ENCODE peak calls at places on chromosome 14, in six cellular contexts. E is DMS53; X is A549; Y is effector CD4-positive, alpha-beta T cell; U is NCI-H2081; J is ascending aorta. W is an unnamed sample.

GRCh38 chr14:99881011-99881410 is 87.8 kb downstream of the EML1 start:
- DNase-seq in U (no peak), J (no peak), X (no peak), E (no peak), Y (no peak), W (no peak)

GRCh38 chr14:60637490-60638452 is 11.5 kb downstream of the SIX1 start:
- DNase-seq in J (no peak), U (no peak), Y (no peak), X (no peak), E (peak; percentile 35), W (peak; percentile 35)

GRCh38 chr14:103714063-103714724 is 1.1 kb downstream of the XRCC3 start:
- DNase-seq in X (no peak), J (no peak), E (no peak), U (no peak), Y (no peak), W (no peak)

GRCh38 chr14:23129759-23130316 is 10.8 kb upstream of the CEBPE start:
- DNase-seq in J (no peak), X (no peak), E (no peak), Y (no peak), U (no peak), W (no peak)

GRCh38 chr14:23177181-23177580 is 6.3 kb downstream of the SLC7A8 start:
- DNase-seq in J (no peak), U (no peak), X (peak; percentile 12), E (peak; percentile 40), Y (no peak), W (no peak)

GRCh38 chr14:77302926-77303325 is 17.8 kb downstream of the POMT2 start:
- DNase-seq in Y (no peak), U (no peak), J (no peak), E (peak; percentile 96), X (peak; percentile 87), W (no peak)

GRCh38 chr14:95652171-95652570 is 34.1 kb upstream of the TCL1B start:
- DNase-seq in J (no peak), U (no peak), X (no peak), Y (no peak), E (no peak), W (no peak)

GRCh38 chr14:96559571-96559970 is 57.4 kb downstream of the PAPOLA start:
- DNase-seq in U (no peak), Y (no peak), J (no peak), X (no peak), E (no peak), W (peak; percentile 68)

GRCh38 chr14:37197421-37198272 is at the start of gene MIPOL1:
- DNase-seq in E (peak; percentile 88), X (peak; percentile 89), J (peak; percentile 18), Y (no peak), U (peak; percentile 93), W (peak; percentile 60)

GRCh38 chr14:82667501-82667900 is 1133.8 kb upstream of the SEL1L start:
- DNase-seq in Y (no peak), U (no peak), E (no peak), J (no peak), X (no peak), W (no peak)

GRCh38 chr14:89792489-89793366 is 161.8 kb downstream of the EFCAB11 start:
- DNase-seq in Y (no peak), X (no peak), E (no peak), U (no peak), J (no peak), W (no peak)

GRCh38 chr14:88545256-88545655 is 9.6 kb downstream of the PTPN21 start:
- DNase-seq in U (no peak), J (no peak), X (no peak), E (no peak), Y (no peak), W (no peak)